ENCODE peak calls at places on chromosomes 4 and X, in ten cellular contexts. T is adrenal gland, O is GM13976, C is DND-41, H is HuH-7.5, U is heart left ventricle, M is upper lobe of left lung, L is left colon, W is NB4, Z is RKO. G is an unnamed sample.

GRCh38 chrX:19670854-19671620 is 155.7 kb upstream of the MAP3K15 start:
- DNase-seq in T (peak; percentile 13), O (no peak), C (no peak), H (no peak), U (peak; percentile 23), M (peak; percentile 27), L (peak; percentile 38), W (no peak), Z (no peak), G (peak; percentile 38)

GRCh38 chr4:88215351-88215750 is 56.9 kb upstream of the ABCG2 start:
- DNase-seq in T (no peak), O (no peak), C (no peak), H (no peak), U (no peak), M (no peak), L (no peak), W (no peak), Z (no peak), G (no peak)

GRCh38 chr4:87973283-87974169 is 2.0 kb upstream of the SPP1 start:
- DNase-seq in T (peak; percentile 66), O (peak; percentile 43), C (peak; percentile 56), H (peak; percentile 23), U (peak; percentile 45), M (peak; percentile 43), L (peak; percentile 34), W (peak; percentile 66), Z (peak; percentile 75), G (no peak)

GRCh38 chrX:43750248-43750676 is 94.2 kb downstream of the MAOA start:
- DNase-seq in T (peak; percentile 48), O (peak; percentile 37), C (peak; percentile 58), H (peak; percentile 8), U (peak; percentile 38), M (peak; percentile 56), L (peak; percentile 47), W (peak; percentile 58), Z (peak; percentile 78), G (no peak)

GRCh38 chrX:154458116-154458953 is at the start of gene PLXNA3:
- DNase-seq in T (no peak), O (peak; percentile 80), C (peak; percentile 62), H (no peak), U (peak; percentile 36), M (no peak), L (peak; percentile 64), W (peak; percentile 62), Z (no peak), G (no peak)

GRCh38 chr4:180058731-180059215 is 2184.4 kb upstream of the TENM3 start:
- DNase-seq in T (peak; percentile 91), O (peak; percentile 71), C (no peak), H (peak; percentile 4), U (peak; percentile 7), M (peak; percentile 20), L (peak; percentile 68), W (peak; percentile 58), Z (no peak), G (peak; percentile 44)

GRCh38 chr4:5409980-5410618 is 298.3 kb downstream of the EVC2 start:
- DNase-seq in T (no peak), O (no peak), C (no peak), H (no peak), U (no peak), M (no peak), L (no peak), W (no peak), Z (no peak), G (no peak)

GRCh38 chr4:122548452-122548851 is 72.4 kb downstream of the IL21 start:
- DNase-seq in T (no peak), O (no peak), C (no peak), H (no peak), U (no peak), M (no peak), L (no peak), W (no peak), Z (no peak), G (no peak)

GRCh38 chr4:156767911-156768415 is 203.6 kb downstream of the PDGFC start:
- DNase-seq in T (no peak), O (no peak), C (no peak), H (no peak), U (no peak), M (no peak), L (no peak), W (no peak), Z (no peak), G (no peak)

GRCh38 chrX:11374570-11374969 is 81.4 kb downstream of the AMELX start:
- DNase-seq in T (no peak), O (no peak), C (no peak), H (no peak), U (no peak), M (no peak), L (no peak), W (no peak), Z (no peak), G (no peak)

GRCh38 chrX:20181563-20182329 is 40.1 kb upstream of the EIF1AX start:
- DNase-seq in T (no peak), O (no peak), C (no peak), H (no peak), U (no peak), M (no peak), L (no peak), W (peak; percentile 9), Z (no peak), G (no peak)